ENCODE peak calls at places on chromosomes 6 and 20, in four cellular contexts. W, L, N and E are unnamed samples.

GRCh38 chr20:62368629-62369507 is 1.8 kb upstream of the LAMA5 start:
- DNase-seq in W (no peak), L (no peak), N (peak), E (no peak)

GRCh38 chr20:25071722-25072121 is 10.2 kb downstream of the VSX1 start:
- DNase-seq in W (no peak), L (no peak), N (peak), E (no peak)

GRCh38 chr6:95946906-95947305 is 68.9 kb upstream of the FUT9 start:
- DNase-seq in W (no peak), L (no peak), N (no peak), E (no peak)

GRCh38 chr6:72649032-72649984 is 27.4 kb downstream of the KCNQ5 start:
- DNase-seq in W (no peak), L (no peak), N (no peak), E (no peak)

GRCh38 chr6:80742481-80742880 is 636.0 kb downstream of the BCKDHB start:
- DNase-seq in W (no peak), L (no peak), N (peak), E (no peak)

GRCh38 chr20:14879020-14879697 is 541.7 kb upstream of the FLRT3 start:
- DNase-seq in W (no peak), L (no peak), N (peak), E (no peak)

GRCh38 chr6:66429220-66429619 is 722.2 kb upstream of the EYS start:
- DNase-seq in W (no peak), L (no peak), N (no peak), E (no peak)

GRCh38 chr20:52290602-52291001 is 99.0 kb upstream of the ZFP64 start:
- DNase-seq in W (no peak), L (no peak), N (no peak), E (no peak)

GRCh38 chr6:39280247-39280731 is 33.9 kb downstream of the KCNK17 start:
- DNase-seq in W (no peak), L (no peak), N (no peak), E (no peak)

GRCh38 chr6:112227992-112228391 is 26.4 kb downstream of the LAMA4 start:
- DNase-seq in W (no peak), L (no peak), N (no peak), E (no peak)

GRCh38 chr6:21946298-21946783 is 350.5 kb downstream of the PRL start:
- DNase-seq in W (no peak), L (no peak), N (no peak), E (no peak)

GRCh38 chr6:21941926-21942325 is 348.4 kb downstream of the SOX4 start:
- DNase-seq in W (no peak), L (no peak), N (no peak), E (no peak)

GRCh38 chr6:21937466-21937865 is 343.9 kb downstream of the SOX4 start:
- DNase-seq in W (no peak), L (no peak), N (no peak), E (no peak)

GRCh38 chr6:21947751-21948386 is 349.0 kb downstream of the PRL start:
- DNase-seq in W (no peak), L (no peak), N (no peak), E (no peak)

DNA sequence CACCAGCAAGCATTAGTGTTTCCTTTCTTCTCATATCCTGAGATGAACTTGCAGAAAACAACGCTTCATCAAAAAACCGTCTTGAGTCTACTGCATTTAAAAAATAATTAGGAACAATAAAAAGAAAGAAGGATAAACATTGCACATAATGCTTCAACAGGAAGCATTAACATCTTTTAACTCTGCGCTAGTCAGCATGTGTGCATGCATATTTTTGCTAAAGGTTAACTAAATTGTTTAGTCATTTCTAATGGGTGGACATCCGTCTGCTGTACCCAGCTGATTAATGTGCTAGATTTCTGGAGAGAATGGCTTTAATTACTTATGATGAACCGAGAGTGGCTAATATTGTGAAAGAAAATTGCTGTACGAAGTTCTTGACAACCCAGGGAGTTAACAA is 349.4 kb downstream of the SOX4 start:
- DNase-seq in W (no peak), L (no peak), N (no peak), E (no peak)
- TF ChIP-seq POLR2AphosphoS5 in W (no peak), L (no peak), N (no peak), E (no peak)

GRCh38 chr6:79135973-79136470 is 58.0 kb upstream of the PHIP start:
- DNase-seq in W (no peak), L (no peak), N (no peak), E (no peak)
- TF ChIP-seq TAF1 in W (no peak), L (no peak), N (no peak), E (no peak)

GRCh38 chr6:65229768-65230167 is 477.3 kb downstream of the EYS start:
- DNase-seq in W (no peak), L (no peak), N (no peak), E (no peak)

GRCh38 chr6:65231616-65232015 is 475.4 kb downstream of the EYS start:
- DNase-seq in W (no peak), L (no peak), N (no peak), E (no peak)
- TF ChIP-seq POLR2A in W (no peak), L (no peak), N (no peak), E (no peak)

DNA sequence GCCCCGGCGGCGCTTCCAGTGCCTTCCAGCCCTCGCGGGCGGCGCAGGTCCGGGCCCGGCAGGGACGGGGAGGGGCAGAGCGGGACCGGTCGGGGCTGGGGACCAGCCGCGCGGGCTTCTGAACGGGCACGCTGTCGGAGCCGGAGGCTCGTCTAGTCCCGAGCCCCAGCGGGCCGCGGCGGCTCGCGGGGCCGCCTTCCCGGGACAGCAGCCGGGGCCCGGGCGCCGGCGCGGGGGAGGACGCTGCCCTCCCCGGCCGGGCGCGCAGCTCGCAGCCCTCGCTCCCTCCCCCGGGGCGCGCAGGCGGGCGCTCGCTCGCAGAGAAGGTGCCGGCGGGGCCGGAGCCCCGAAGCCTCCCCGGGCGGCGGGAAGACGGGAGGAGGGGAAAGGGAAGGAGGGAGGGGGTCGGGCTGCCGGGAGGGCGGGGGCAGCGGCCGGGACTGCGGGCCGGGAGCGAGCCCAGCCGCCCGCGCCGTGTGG is 696 bp upstream of the SIRPA start:
- DNase-seq in W (peak), L (no peak), N (no peak), E (peak)
- TF ChIP-seq POLR2AphosphoS5 in W (no peak), L (no peak), N (no peak), E (no peak)